ENCODE peak calls at places on chromosomes 6 and 20, in nine cellular contexts. Y is activated CD8-positive, alpha-beta memory T cell treated with anti-CD3 and anti-CD28 coated beads for 48 hours; J is nephron progenitor cell; D is stromal cell of bone marrow; O is coronary artery; R is tibial artery; K is OCI-LY7; Q is CD4-positive, alpha-beta T cell; W is NCI-H1436. L is an unnamed sample.

GRCh38 chr6:93136111-93136510 is 283.2 kb downstream of the EPHA7 start:
- DNase-seq in J (no peak), Q (no peak), O (no peak), D (no peak), Y (no peak), W (no peak), K (no peak), R (no peak), L (no peak)

GRCh38 chr20:17612975-17613327 is 43.1 kb downstream of the DSTN start:
- DNase-seq in R (peak), W (no peak), O (peak), Q (no peak), Y (no peak), D (no peak), K (no peak), J (no peak), L (no peak)

GRCh38 chr20:48469026-48469425 is 358.8 kb downstream of the PREX1 start:
- DNase-seq in R (no peak), D (no peak), O (no peak), Q (no peak), J (no peak), W (no peak), Y (no peak), K (no peak), L (no peak)

GRCh38 chr6:3138341-3138740 is 19.0 kb downstream of the TUBB2A start:
- DNase-seq in O (no peak), J (no peak), R (no peak), Y (no peak), K (no peak), W (no peak), Q (no peak), D (no peak), L (no peak)

GRCh38 chr20:64133951-64134407 is 26.6 kb upstream of the NPBWR2 start:
- DNase-seq in J (peak), K (peak), Y (no peak), R (peak), O (no peak), Q (no peak), D (no peak), W (no peak), L (no peak)

GRCh38 chr6:56764081-56764566 is 121.4 kb upstream of the DST start:
- DNase-seq in J (no peak), Q (no peak), O (no peak), D (no peak), Y (no peak), W (no peak), R (no peak), K (no peak), L (no peak)

GRCh38 chr20:63325021-63325471 is 32.1 kb downstream of the COL20A1 start:
- DNase-seq in Y (no peak), D (no peak), R (peak), J (no peak), O (no peak), W (no peak), Q (no peak), K (no peak), L (no peak)

GRCh38 chr6:162684961-162685360 is 42.6 kb downstream of the PRKN start:
- DNase-seq in Q (no peak), O (no peak), J (no peak), R (no peak), K (no peak), D (no peak), W (no peak), Y (no peak), L (no peak)

GRCh38 chr20:63357921-63358905 is 2.9 kb downstream of the CHRNA4 start:
- DNase-seq in W (no peak), Y (no peak), K (no peak), O (no peak), R (no peak), J (no peak), Q (no peak), D (no peak), L (no peak)

GRCh38 chr6:111566222-111566717 is 39.4 kb downstream of the TRAF3IP2 start:
- DNase-seq in J (no peak), R (no peak), K (peak), W (peak), D (no peak), Y (no peak), O (no peak), Q (no peak), L (no peak)

GRCh38 chr6:42200035-42200434 is 5.3 kb upstream of the GUCA1B start:
- DNase-seq in W (no peak), Y (no peak), J (no peak), K (no peak), O (no peak), D (peak), R (no peak), Q (no peak), L (no peak)

GRCh38 chr6:84003140-84003539 is 30.4 kb upstream of the MRAP2 start:
- DNase-seq in K (no peak), D (no peak), O (no peak), W (no peak), R (no peak), Q (no peak), J (no peak), Y (no peak), L (no peak)

GRCh38 chr6:168675375-168675774 is 234.4 kb downstream of the SMOC2 start:
- DNase-seq in Q (no peak), K (no peak), Y (no peak), R (no peak), O (no peak), J (no peak), W (no peak), D (no peak), L (no peak)

GRCh38 chr6:15036690-15037245 is 209.1 kb upstream of the JARID2 start:
- DNase-seq in Y (no peak), W (peak), O (no peak), D (no peak), R (no peak), Q (no peak), J (peak), K (no peak), L (peak)

GRCh38 chr6:66735106-66735890 is 1028.3 kb upstream of the EYS start:
- DNase-seq in D (no peak), K (no peak), Q (no peak), Y (no peak), J (no peak), W (no peak), R (no peak), O (no peak), L (no peak)

GRCh38 chr20:37378785-37379598 is 33.1 kb downstream of the SRC start:
- DNase-seq in R (peak), D (no peak), K (no peak), Y (no peak), W (no peak), Q (no peak), O (peak), J (no peak), L (no peak)

GRCh38 chr6:122717350-122717749 is 62.2 kb upstream of the FABP7 start:
- DNase-seq in O (no peak), Y (no peak), R (no peak), J (no peak), K (no peak), W (peak), D (peak), Q (no peak), L (no peak)

GRCh38 chr6:47357827-47358226 is 48.1 kb upstream of the TNFRSF21 start:
- DNase-seq in O (no peak), K (peak), J (no peak), R (no peak), W (no peak), Y (no peak), D (no peak), Q (no peak), L (no peak)

GRCh38 chr6:129644567-129645015 is 65.4 kb downstream of the ARHGAP18 start:
- DNase-seq in Q (no peak), J (no peak), D (no peak), Y (no peak), K (no peak), O (no peak), W (no peak), R (no peak), L (no peak)

GRCh38 chr6:106287215-106287614 is 38.3 kb downstream of the ATG5 start:
- DNase-seq in D (no peak), Y (no peak), R (no peak), Q (no peak), K (no peak), W (no peak), J (no peak), O (no peak), L (no peak)

GRCh38 chr6:113052513-113052912 is 705.4 kb downstream of the RFPL4B start:
- DNase-seq in K (no peak), R (no peak), Y (no peak), J (no peak), Q (no peak), W (no peak), D (no peak), O (no peak), L (no peak)

GRCh38 chr6:63261820-63262219 is 50.6 kb downstream of the FKBP1C start:
- DNase-seq in J (no peak), Y (no peak), O (no peak), W (no peak), Q (no peak), R (no peak), K (no peak), D (no peak), L (no peak)

GRCh38 chr6:163793584-163793983 is 379.1 kb downstream of the QKI start:
- DNase-seq in D (peak), Q (no peak), Y (no peak), O (no peak), R (no peak), K (no peak), W (no peak), J (no peak), L (no peak)

GRCh38 chr6:3287308-3287707 is 28.6 kb downstream of the PSMG4 start:
- DNase-seq in R (peak), O (no peak), Q (no peak), K (no peak), W (no peak), J (no peak), D (no peak), Y (no peak), L (no peak)

GRCh38 chr20:57103146-57103800 is 163.2 kb downstream of the BMP7 start:
- DNase-seq in K (no peak), R (no peak), O (no peak), Q (no peak), Y (no peak), D (no peak), J (no peak), W (no peak), L (no peak)

GRCh38 chr6:35675871-35676459 is 12.8 kb downstream of the FKBP5 start:
- DNase-seq in Y (no peak), O (no peak), R (no peak), J (no peak), K (no peak), D (no peak), Q (no peak), W (no peak), L (no peak)

GRCh38 chr20:57400262-57400701 is 9.1 kb downstream of the RBM38 start:
- DNase-seq in J (no peak), K (no peak), R (no peak), Q (no peak), W (no peak), O (no peak), D (no peak), Y (no peak), L (no peak)

GRCh38 chr6:37314803-37315515 is 38.8 kb upstream of the RNF8 start:
- DNase-seq in K (peak), R (no peak), D (no peak), J (peak), Y (no peak), Q (no peak), O (no peak), W (no peak), L (peak)

GRCh38 chr6:4776967-4777925 is 1.0 kb downstream of the CDYL start:
- DNase-seq in D (peak), J (no peak), W (no peak), K (peak), Y (peak), Q (peak), O (no peak), R (peak), L (no peak)

GRCh38 chr6:122746708-122747107 is 32.8 kb upstream of the FABP7 start:
- DNase-seq in W (no peak), O (no peak), K (no peak), J (no peak), Q (no peak), Y (no peak), D (no peak), R (no peak), L (no peak)

GRCh38 chr6:73079978-73080377 is 145.3 kb downstream of the KHDC1L start:
- DNase-seq in D (no peak), Q (no peak), R (no peak), W (no peak), Y (no peak), O (no peak), K (no peak), J (no peak), L (no peak)

GRCh38 chr6:114055319-114055718 is 84.4 kb upstream of the HDAC2 start:
- DNase-seq in J (no peak), Q (no peak), R (no peak), K (no peak), Y (no peak), D (no peak), W (no peak), O (no peak), L (no peak)

GRCh38 chr20:23870461-23870860 is 9.1 kb downstream of the CST5 start:
- DNase-seq in Y (no peak), J (no peak), W (no peak), K (no peak), O (no peak), D (no peak), Q (no peak), R (no peak), L (no peak)

GRCh38 chr20:26218301-26218700 is 521.6 kb upstream of the ZNF337 start:
- DNase-seq in O (no peak), R (no peak), W (no peak), J (no peak), Q (no peak), Y (no peak), K (no peak), D (no peak), L (no peak)